ENCODE peak calls at places on chromosomes 3 and 15, in four cellular contexts. One of them, this sample, is unnamed.

GRCh38 chr3:173690542-173690941 is 293.0 kb downstream of the NLGN1 start:
- DNase-seq in A673: peak; percentile 3
- DNase-seq in adrenal gland: no peak
- DNase-seq in IMR-90: peak; percentile 6
- DNase-seq in this sample: peak; percentile 1

GRCh38 chr3:48996640-48997039 is 6.6 kb downstream of the P4HTM start:
- DNase-seq in A673: no peak
- DNase-seq in adrenal gland: no peak
- DNase-seq in IMR-90: no peak
- DNase-seq in this sample: no peak

GRCh38 chr3:47566667-47567066 is 12.0 kb downstream of the CSPG5 start:
- DNase-seq in A673: no peak
- DNase-seq in adrenal gland: no peak
- DNase-seq in IMR-90: no peak
- DNase-seq in this sample: no peak

GRCh38 chr3:116322761-116323160 is 122.5 kb downstream of the LSAMP start:
- DNase-seq in A673: no peak
- DNase-seq in adrenal gland: no peak
- DNase-seq in IMR-90: no peak
- DNase-seq in this sample: no peak

GRCh38 chr3:42635111-42635510 is 18.4 kb upstream of the ZBTB47 start:
- DNase-seq in A673: no peak
- DNase-seq in adrenal gland: no peak
- DNase-seq in IMR-90: peak; percentile 60
- DNase-seq in this sample: peak; percentile 64

GRCh38 chr3:54171951-54172350 is 49.6 kb downstream of the CACNA2D3 start:
- DNase-seq in A673: no peak
- DNase-seq in adrenal gland: no peak
- DNase-seq in IMR-90: no peak
- DNase-seq in this sample: no peak

GRCh38 chr3:33187368-33187634 is 31.3 kb downstream of the SUSD5 start:
- DNase-seq in A673: no peak
- DNase-seq in adrenal gland: no peak
- DNase-seq in IMR-90: peak; percentile 4
- DNase-seq in this sample: peak; percentile 44

GRCh38 chr3:177410734-177411133 is 213.5 kb upstream of the TBL1XR1 start:
- DNase-seq in A673: no peak
- DNase-seq in adrenal gland: no peak
- DNase-seq in IMR-90: no peak
- DNase-seq in this sample: no peak

GRCh38 chr3:124563376-124563775 is 166.9 kb upstream of the UMPS start:
- DNase-seq in A673: no peak
- DNase-seq in adrenal gland: peak; percentile 35
- DNase-seq in IMR-90: peak; percentile 36
- DNase-seq in this sample: no peak

GRCh38 chr3:42544492-42545283 is 37.1 kb downstream of the SEC22C start:
- DNase-seq in A673: no peak
- DNase-seq in adrenal gland: no peak
- DNase-seq in IMR-90: no peak
- DNase-seq in this sample: peak; percentile 10

DNA sequence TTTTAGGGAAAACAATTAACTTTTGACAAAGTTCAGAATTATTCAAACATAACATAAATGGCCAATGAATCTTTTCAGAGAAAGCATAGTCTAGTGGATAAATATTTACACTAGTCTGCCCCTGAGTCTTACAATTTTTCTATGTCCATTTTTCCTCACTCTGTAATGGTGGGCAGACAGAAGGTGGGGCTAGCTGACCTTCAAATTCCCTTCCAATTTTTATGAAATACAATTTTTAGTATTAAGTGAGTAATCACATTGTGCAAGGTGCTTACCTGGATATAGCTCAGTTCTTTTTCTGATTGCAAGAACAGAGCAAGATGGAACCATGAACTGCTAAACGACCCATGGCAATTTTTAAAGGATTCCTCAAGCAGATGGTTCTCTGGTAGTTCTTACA is 441.7 kb upstream of the NR2F2 start:
- DNase-seq in A673: no peak
- DNase-seq in adrenal gland: no peak
- DNase-seq in IMR-90: no peak
- DNase-seq in this sample: no peak
- TF ChIP-seq CTCF in A673: no peak
- TF ChIP-seq CTCF in adrenal gland: no peak
- TF ChIP-seq CTCF in IMR-90: no peak
- TF ChIP-seq CTCF in this sample: no peak

GRCh38 chr3:37173806-37174205 is 576 bp downstream of the LRRFIP2 start:
- DNase-seq in A673: no peak
- DNase-seq in adrenal gland: no peak
- DNase-seq in IMR-90: no peak
- DNase-seq in this sample: no peak

GRCh38 chr3:37170097-37170496 is 4.3 kb downstream of the LRRFIP2 start:
- DNase-seq in A673: no peak
- DNase-seq in adrenal gland: no peak
- DNase-seq in IMR-90: peak; percentile 52
- DNase-seq in this sample: no peak

GRCh38 chr3:37168896-37169295 is 5.5 kb downstream of the LRRFIP2 start:
- DNase-seq in A673: no peak
- DNase-seq in adrenal gland: no peak
- DNase-seq in IMR-90: no peak
- DNase-seq in this sample: no peak

GRCh38 chr3:37170513-37170912 is 3.9 kb downstream of the LRRFIP2 start:
- DNase-seq in A673: no peak
- DNase-seq in adrenal gland: no peak
- DNase-seq in IMR-90: no peak
- DNase-seq in this sample: no peak

DNA sequence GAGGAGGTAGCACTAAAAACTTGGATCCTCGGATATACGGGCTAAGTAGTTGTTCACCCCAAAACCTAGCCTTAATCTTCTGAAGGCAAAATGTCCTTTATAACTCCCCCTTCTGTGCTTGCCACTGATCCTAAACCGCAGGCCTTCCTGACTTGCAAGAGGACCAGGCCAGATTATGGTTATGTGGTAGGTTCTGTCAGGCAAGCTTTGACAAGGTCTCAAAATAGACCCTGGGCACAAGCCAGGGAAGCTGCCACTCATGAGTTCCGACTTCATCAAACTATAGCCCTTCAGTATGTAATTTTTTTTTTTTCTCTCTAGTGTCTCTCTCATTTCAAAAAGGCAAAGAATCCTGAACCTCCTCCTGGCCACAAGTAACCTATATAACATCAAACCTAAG is 3.2 kb downstream of the LRRFIP2 start:
- DNase-seq in A673: no peak
- DNase-seq in adrenal gland: no peak
- DNase-seq in IMR-90: no peak
- DNase-seq in this sample: no peak
- H3K4me3 ChIP-seq in A673: no peak overlapping the region
- H3K4me3 ChIP-seq in adrenal gland: no peak overlapping the region
- H3K4me3 ChIP-seq in IMR-90: no peak overlapping the region
- H3K4me3 ChIP-seq in this sample: no peak overlapping the region

GRCh38 chr3:50050361-50050760 is 38.4 kb upstream of the RBM5 start:
- DNase-seq in A673: peak; percentile 34
- DNase-seq in adrenal gland: no peak
- DNase-seq in IMR-90: peak; percentile 83
- DNase-seq in this sample: peak; percentile 79

GRCh38 chr3:50047426-50047825 is 41.3 kb upstream of the RBM5 start:
- DNase-seq in A673: no peak
- DNase-seq in adrenal gland: no peak
- DNase-seq in IMR-90: no peak
- DNase-seq in this sample: no peak

DNA sequence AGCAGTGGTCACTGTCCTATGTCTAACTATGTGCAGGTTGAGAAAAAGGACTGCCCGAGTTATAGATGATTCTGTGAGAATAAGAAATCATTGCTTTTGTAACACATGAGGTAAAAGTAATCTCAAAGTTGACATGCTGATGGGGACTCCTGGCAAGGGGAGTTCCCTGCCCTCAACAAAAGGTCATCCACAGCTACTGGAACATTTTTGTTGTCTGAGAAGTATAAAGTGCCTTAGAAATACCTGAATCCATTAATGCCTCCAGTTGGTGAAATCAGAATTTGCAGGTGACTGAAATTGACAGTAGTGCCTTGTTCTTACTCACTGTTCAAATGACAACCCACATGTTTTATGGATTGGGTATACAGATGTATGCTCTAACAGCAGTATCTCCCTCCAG is 43.7 kb upstream of the RBM5 start:
- DNase-seq in A673: no peak
- DNase-seq in adrenal gland: no peak
- DNase-seq in IMR-90: no peak
- DNase-seq in this sample: no peak
- TF ChIP-seq CTCF in A673: no peak
- TF ChIP-seq CTCF in adrenal gland: no peak
- TF ChIP-seq CTCF in IMR-90: no peak
- TF ChIP-seq CTCF in this sample: no peak

GRCh38 chr3:138949445-138950005 is 2.5 kb downstream of the FOXL2NB start:
- DNase-seq in A673: no peak
- DNase-seq in adrenal gland: no peak
- DNase-seq in IMR-90: no peak
- DNase-seq in this sample: no peak
- H3K4me3 ChIP-seq in A673: peak overlapping the region; percentile 35
- H3K4me3 ChIP-seq in adrenal gland: peak overlapping the region; percentile 43
- H3K4me3 ChIP-seq in IMR-90: no peak overlapping the region
- H3K4me3 ChIP-seq in this sample: peak overlapping the region; percentile 36